ENCODE peak calls at places on chromosomes 7 and 10, in seven cellular contexts. L is pons; Z is CD8-positive, alpha-beta memory T cell; V is ACHN; B is putamen; N is activated CD8-positive, alpha-beta memory T cell treated with anti-CD3 and anti-CD28 coated beads for 1 hour; U is CD4-positive, alpha-beta memory T cell. I is an unnamed sample.

GRCh38 chr7:102220929-102221850 is 65.5 kb upstream of the SH2B2 start:
- DNase-seq in Z (no peak), B (no peak), N (no peak), V (no peak), U (no peak), L (no peak), I (no peak)

GRCh38 chr7:78039791-78040776 is 241.5 kb downstream of the PHTF2 start:
- DNase-seq in L (no peak), U (peak), N (no peak), V (peak), Z (peak), B (peak), I (peak)

GRCh38 chr10:31929986-31930675 is 1.5 kb upstream of the ARHGAP12 start:
- DNase-seq in B (peak), Z (peak), L (peak), N (no peak), U (peak), V (peak), I (peak)

GRCh38 chr7:47379629-47380324 is 202.1 kb downstream of the TNS3 start:
- DNase-seq in N (no peak), V (peak), U (no peak), Z (no peak), B (no peak), L (no peak), I (no peak)

GRCh38 chr7:43758861-43759683 is 592 bp downstream of the BLVRA start:
- DNase-seq in V (peak), N (peak), Z (peak), B (peak), L (peak), U (peak), I (peak)

GRCh38 chr10:49397036-49397999 is 1.4 kb upstream of the DRGX start:
- DNase-seq in B (no peak), N (no peak), U (no peak), L (no peak), V (no peak), Z (no peak), I (no peak)

GRCh38 chr7:134752006-134752760 is 27.3 kb upstream of the CALD1 start:
- DNase-seq in Z (no peak), V (no peak), B (no peak), N (no peak), L (no peak), U (no peak), I (no peak)

GRCh38 chr7:151452680-151453325 is 12.9 kb upstream of the CRYGN start:
- DNase-seq in V (no peak), B (no peak), N (no peak), U (no peak), Z (no peak), L (no peak), I (no peak)

GRCh38 chr7:8278183-8278582 is 16.2 kb upstream of the ICA1 start:
- DNase-seq in Z (no peak), U (no peak), N (no peak), B (no peak), V (no peak), L (no peak), I (no peak)

GRCh38 chr10:88725798-88726197 is 19.7 kb downstream of the LIPK start:
- DNase-seq in B (no peak), L (peak), V (no peak), Z (no peak), U (no peak), N (no peak), I (no peak)

GRCh38 chr7:17679427-17679826 is 260.9 kb downstream of the SNX13 start:
- DNase-seq in Z (no peak), U (no peak), V (peak), L (no peak), B (no peak), N (no peak), I (no peak)

GRCh38 chr7:94823952-94824351 is 83.4 kb upstream of the PPP1R9A start:
- DNase-seq in N (no peak), L (no peak), B (no peak), Z (no peak), U (no peak), V (peak), I (no peak)

GRCh38 chr10:76432274-76433012 is 1001.0 kb downstream of the LRMDA start:
- DNase-seq in V (peak), L (no peak), B (no peak), U (no peak), N (no peak), Z (no peak), I (no peak)

GRCh38 chr10:112115781-112116385 is 67.7 kb downstream of the GPAM start:
- DNase-seq in U (peak), L (no peak), V (peak), Z (no peak), N (peak), B (no peak), I (no peak)

GRCh38 chr7:8176370-8177081 is 85.4 kb downstream of the ICA1 start:
- DNase-seq in L (peak), V (no peak), U (peak), N (no peak), Z (peak), B (no peak), I (peak)

GRCh38 chr7:36430881-36431280 is 41.2 kb downstream of the ANLN start:
- DNase-seq in V (no peak), Z (no peak), U (no peak), B (no peak), L (no peak), N (no peak), I (no peak)

GRCh38 chr7:92245487-92246362 is at the start of the genes ANKIB1 and KRIT1:
- DNase-seq in U (peak), B (peak), L (peak), Z (peak), V (peak), N (peak), I (peak)

GRCh38 chr7:123643495-123644428 is 11.9 kb upstream of the LMOD2 start:
- DNase-seq in L (no peak), V (peak), U (no peak), N (no peak), Z (no peak), B (no peak), I (no peak)

GRCh38 chr7:45259966-45260646 is 102.5 kb downstream of the RAMP3 start:
- DNase-seq in V (peak), U (peak), N (peak), L (peak), Z (peak), B (peak), I (peak)

GRCh38 chr10:78775891-78776290 is 292.9 kb upstream of the ZMIZ1 start:
- DNase-seq in V (no peak), N (no peak), B (no peak), U (no peak), L (no peak), Z (no peak), I (no peak)

GRCh38 chr10:123841560-123841959 is 50.0 kb downstream of the CPXM2 start:
- DNase-seq in N (no peak), B (no peak), V (no peak), Z (no peak), U (no peak), L (no peak), I (no peak)

GRCh38 chr10:79067241-79068202 is 1.2 kb upstream of the ZMIZ1 start:
- DNase-seq in B (peak), L (peak), U (peak), Z (peak), V (peak), N (peak), I (peak)

GRCh38 chr7:15839415-15840100 is 153.1 kb upstream of the MEOX2 start:
- DNase-seq in V (peak), U (no peak), L (no peak), Z (no peak), N (no peak), B (no peak), I (no peak)

GRCh38 chr10:67837519-67838314 is at the start of gene DNAJC12:
- DNase-seq in B (peak), L (peak), Z (no peak), U (peak), N (no peak), V (peak), I (no peak)

GRCh38 chr10:89312973-89313372 is 11.1 kb downstream of the IFIT2 start:
- DNase-seq in L (no peak), V (no peak), Z (no peak), N (no peak), U (no peak), B (no peak), I (no peak)

GRCh38 chr7:137879357-137880158 is 32.8 kb upstream of the DGKI start:
- DNase-seq in Z (no peak), B (no peak), V (no peak), N (no peak), L (no peak), U (no peak), I (no peak)

GRCh38 chr7:7236041-7236440 is 53.7 kb downstream of the C1GALT1 start:
- DNase-seq in V (no peak), L (no peak), Z (no peak), B (no peak), N (no peak), U (no peak), I (no peak)

GRCh38 chr10:121134711-121135110 is 283.5 kb downstream of the WDR11 start:
- DNase-seq in N (no peak), U (no peak), L (no peak), Z (no peak), B (no peak), V (no peak), I (no peak)

GRCh38 chr10:16599662-16600061 is 78.0 kb upstream of the C1QL3 start:
- DNase-seq in V (no peak), L (no peak), Z (no peak), B (no peak), N (no peak), U (no peak), I (no peak)

GRCh38 chr7:106658504-106659368 is 2.2 kb downstream of the CCDC71L start:
- DNase-seq in B (no peak), V (no peak), Z (no peak), N (no peak), L (no peak), U (no peak), I (no peak)

I was measured in CD8-positive, alpha-beta T cell.